ENCODE peak calls at places on chromosomes 13 and 19, in five cellular contexts. H, O, J, U and M are unnamed samples.

GRCh38 chr13:77250968-77251367 is 75.9 kb downstream of the MYCBP2 start:
- DNase-seq in O (no peak), U (no peak), H (no peak), J (no peak), M (no peak)

GRCh38 chr13:106105153-106105552 is 430.3 kb downstream of the EFNB2 start:
- DNase-seq in H (no peak), U (no peak), O (no peak), J (no peak), M (no peak)

GRCh38 chr13:24083722-24084421 is 76.6 kb upstream of the SPATA13 start:
- DNase-seq in U (no peak), H (peak; percentile 73), J (no peak), O (no peak), M (no peak)

GRCh38 chr19:1213391-1214286 is 8.1 kb downstream of the STK11 start:
- DNase-seq in O (no peak), J (no peak), H (peak; percentile 72), U (peak; percentile 55), M (peak; percentile 84)

GRCh38 chr19:2426661-2427322 is 594 bp downstream of the TIMM13 start:
- DNase-seq in U (peak; percentile 81), H (no peak), J (peak; percentile 27), O (peak; percentile 86), M (peak; percentile 76)

GRCh38 chr19:10566658-10567410 is 1.0 kb upstream of the KRI1 start:
- DNase-seq in J (no peak), O (no peak), U (peak; percentile 77), H (no peak), M (peak; percentile 78)

GRCh38 chr19:964761-965694 is 19.1 kb upstream of the WDR18 start:
- DNase-seq in O (no peak), U (no peak), J (no peak), H (no peak), M (no peak)

GRCh38 chr13:107258599-107259187 is 690.8 kb upstream of the ARGLU1 start:
- DNase-seq in O (no peak), U (no peak), H (no peak), J (no peak), M (no peak)

GRCh38 chr13:111187879-111188643 is 73.0 kb downstream of the ARHGEF7 start:
- DNase-seq in J (no peak), U (no peak), H (no peak), O (peak; percentile 49), M (no peak)